ENCODE peak calls at places on chromosomes 16 and 17, in six cellular contexts. L, R, W, K, P and B are unnamed samples.

GRCh38 chr17:40095356-40095943 is 4.9 kb downstream of the NR1D1 start:
- DNase-seq in P (no peak), L (no peak), R (no peak), W (no peak), K (no peak), B (no peak)

GRCh38 chr16:27408012-27408601 is 6.1 kb downstream of the IL21R start:
- DNase-seq in R (no peak), K (no peak), W (no peak), L (peak), P (no peak), B (no peak)

GRCh38 chr16:84851192-84852127 is 31.7 kb downstream of the CRISPLD2 start:
- DNase-seq in P (no peak), K (peak), R (peak), L (no peak), W (peak), B (peak)

GRCh38 chr16:77206533-77206932 is 7.3 kb downstream of the SYCE1L start:
- DNase-seq in K (no peak), R (no peak), L (no peak), W (no peak), P (no peak), B (no peak)

GRCh38 chr17:18166894-18167293 is 16.7 kb upstream of the ALKBH5 start:
- DNase-seq in K (no peak), L (no peak), R (no peak), P (no peak), W (no peak), B (no peak)

GRCh38 chr16:76676356-76676755 is 399.2 kb downstream of the CNTNAP4 start:
- DNase-seq in W (no peak), K (no peak), R (no peak), P (no peak), L (no peak), B (no peak)

GRCh38 chr17:41971721-41972523 is 5.3 kb downstream of the CNP start:
- DNase-seq in K (no peak), W (no peak), P (no peak), L (no peak), R (no peak), B (no peak)

GRCh38 chr16:56022818-56023217 is 147.6 kb upstream of the CES5A start:
- DNase-seq in R (no peak), W (no peak), L (no peak), K (no peak), P (no peak), B (no peak)

GRCh38 chr17:66210208-66210574 is 18.3 kb upstream of the CEP112 start:
- DNase-seq in W (no peak), P (no peak), K (no peak), R (no peak), L (no peak), B (no peak)

GRCh38 chr17:66273391-66273722 is 29.1 kb upstream of the PRKCA start:
- DNase-seq in K (no peak), L (no peak), R (no peak), W (no peak), P (no peak), B (no peak)

DNA sequence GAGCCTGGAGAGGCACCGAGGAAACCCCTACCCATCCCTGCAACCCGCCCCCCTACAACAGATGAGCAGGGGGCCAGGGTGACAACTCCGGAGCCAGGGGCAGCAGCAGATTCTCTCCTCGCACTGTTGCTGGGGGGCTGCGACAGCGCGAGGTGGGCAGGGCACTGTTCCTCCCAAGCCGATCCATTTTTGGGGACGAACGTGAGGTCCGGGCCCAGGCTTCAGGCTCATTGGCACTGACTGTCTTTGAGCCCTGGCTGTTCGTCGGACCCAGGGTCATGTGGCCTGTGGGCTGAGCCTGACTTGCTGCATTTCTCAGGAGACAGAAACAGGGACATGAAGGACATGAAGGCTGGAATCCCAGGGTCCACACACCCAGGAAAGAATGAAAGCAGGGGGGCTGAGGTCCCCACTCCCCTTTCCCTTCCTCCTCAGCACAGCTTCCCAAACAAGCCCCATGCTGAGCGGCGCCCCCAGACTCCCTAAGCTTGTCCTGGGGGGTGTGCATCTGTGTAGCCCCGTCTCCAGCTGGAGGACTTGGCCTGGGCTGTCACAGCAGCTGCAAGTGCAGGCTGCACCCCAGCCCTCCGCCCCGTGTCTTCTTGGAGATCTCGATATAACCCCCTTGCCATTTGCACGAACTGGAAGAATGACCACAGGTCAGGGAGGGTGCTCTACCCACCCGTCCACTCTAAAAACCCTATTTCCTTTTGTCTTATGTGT is 18.7 kb downstream of the CEP295NL start:
- DNase-seq in L (no peak), R (no peak), P (no peak), K (no peak), W (no peak), B (no peak)
- H3K4me3 ChIP-seq in L (no peak), R (no peak), P (no peak), K (peak), W (peak), B (peak)

DNA sequence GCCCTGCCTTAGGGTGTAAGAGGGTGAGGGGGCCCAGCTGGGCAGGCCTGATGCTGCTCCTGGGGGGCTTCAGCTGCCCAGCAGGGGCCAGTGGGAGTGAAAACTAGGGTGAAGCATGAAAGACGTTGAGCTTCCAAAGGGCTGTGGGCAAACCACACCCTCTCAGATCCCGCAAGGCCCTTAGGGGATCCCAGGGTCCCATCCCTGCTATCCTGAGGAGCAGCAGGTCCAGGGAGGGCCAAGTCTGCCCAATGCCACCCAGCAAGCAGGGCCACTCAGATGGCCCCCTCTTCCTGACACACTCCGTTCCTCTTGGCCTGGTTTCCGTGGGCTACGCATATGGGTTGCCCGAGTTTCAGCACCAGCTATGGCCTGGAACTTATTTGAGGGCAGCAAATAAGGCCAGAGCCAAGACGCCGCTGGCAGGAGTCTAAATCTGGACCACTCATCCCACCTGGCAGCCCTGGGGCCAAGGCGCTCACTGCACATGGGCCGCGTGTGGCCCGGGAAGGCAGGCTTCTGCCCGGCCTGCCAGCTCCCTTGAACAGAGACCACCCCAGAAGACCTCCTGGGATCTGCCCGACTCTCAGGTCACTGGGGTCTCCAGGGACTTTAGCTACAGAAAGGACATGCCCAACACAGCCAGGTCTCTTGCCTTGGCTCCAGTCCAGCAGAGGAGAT is 4.2 kb downstream of the ATP2A3 start:
- DNase-seq in R (no peak), W (no peak), P (no peak), L (no peak), K (no peak), B (no peak)
- H3K4me3 ChIP-seq in R (no peak), W (no peak), P (no peak), L (no peak), K (no peak), B (no peak)

DNA sequence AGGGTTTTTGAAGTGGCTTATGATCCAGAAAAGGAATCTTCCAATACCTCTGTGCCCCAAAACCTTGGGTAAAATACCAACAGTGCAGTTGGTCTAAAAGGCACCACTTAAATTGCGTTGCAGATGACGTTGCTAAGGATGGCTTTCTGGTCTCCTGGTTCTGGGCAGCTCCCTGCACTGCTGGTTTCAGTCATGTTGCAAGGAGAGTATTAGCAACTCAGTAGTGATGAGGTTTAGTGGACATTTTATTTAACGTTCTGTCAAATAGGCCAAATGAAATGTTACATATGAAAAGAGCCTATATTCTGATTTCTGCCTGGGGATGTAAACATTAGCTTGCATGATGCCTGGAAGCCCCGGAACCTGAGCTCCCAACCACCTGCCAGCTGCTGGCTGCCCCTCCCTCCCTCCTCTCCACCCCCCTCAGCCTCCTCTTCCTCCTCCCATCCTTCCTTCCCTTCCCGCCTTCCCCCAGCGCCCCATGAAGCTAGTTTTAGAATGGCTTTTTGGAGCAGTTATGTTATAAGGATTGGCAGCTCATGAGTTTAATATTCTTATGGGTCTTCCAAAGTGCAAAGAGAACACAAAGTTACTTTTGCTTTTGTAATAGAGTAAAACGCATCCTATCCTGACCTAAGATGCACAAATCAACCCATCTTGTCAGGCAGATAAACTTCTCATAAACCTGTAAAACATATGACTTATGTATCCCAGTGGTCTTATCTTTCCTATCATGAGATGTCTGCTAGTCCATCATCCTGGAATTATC is 20.7 kb downstream of the CD7 start:
- DNase-seq in P (no peak), K (no peak), L (no peak), W (no peak), R (no peak), B (no peak)
- H3K4me3 ChIP-seq in P (no peak), K (no peak), L (no peak), W (peak), R (no peak), B (peak)

DNA sequence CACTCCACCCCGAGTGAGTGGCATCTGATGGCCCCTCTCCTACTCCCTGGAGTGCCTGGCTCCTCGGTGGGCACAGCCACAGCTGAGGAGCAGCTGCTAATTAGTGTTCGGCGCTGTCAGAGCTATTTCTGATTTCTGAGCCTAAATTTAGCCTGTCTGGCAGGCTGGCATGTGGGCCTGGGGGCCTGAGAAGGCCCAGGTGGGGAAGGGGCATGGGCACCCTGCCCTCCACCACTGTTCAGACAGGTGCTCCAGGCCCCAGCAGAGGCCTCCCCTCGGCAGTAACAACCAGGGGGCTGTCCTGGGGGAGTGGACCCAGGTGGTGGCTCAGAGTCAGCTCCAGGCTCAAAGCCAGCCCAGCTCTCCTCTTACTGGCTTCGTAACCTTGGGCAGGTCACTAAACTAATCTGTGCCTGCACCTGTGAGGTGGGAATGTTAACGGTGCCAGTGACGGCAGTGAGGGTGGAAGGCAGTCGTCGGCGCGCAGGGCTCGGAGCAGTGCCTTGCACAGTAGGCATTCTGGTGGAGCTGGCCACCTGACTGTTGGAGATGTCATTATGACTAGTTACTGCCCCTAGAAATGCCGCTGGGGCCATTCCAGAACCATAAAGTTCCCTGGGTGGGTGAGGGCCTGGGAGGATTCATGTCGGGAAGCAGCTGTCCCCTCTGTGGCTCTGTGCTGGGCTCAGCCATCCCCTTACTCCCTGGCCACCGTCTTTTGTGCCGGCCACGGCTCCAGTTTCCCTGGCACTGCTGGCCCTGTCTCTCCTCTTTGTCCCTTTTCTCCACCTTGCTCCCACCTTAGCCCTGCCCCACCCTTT is 6.6 kb downstream of the FMNL1 start:
- DNase-seq in W (no peak), P (no peak), R (no peak), L (no peak), K (no peak), B (no peak)
- H3K4me3 ChIP-seq in W (no peak), P (peak), R (no peak), L (no peak), K (no peak), B (no peak)